ENCODE peak calls at places on chromosomes 6 and 20, in five cellular contexts. Y is astrocyte of the cerebellum, C is B cell, L is adrenal gland, K is GM20000. W is an unnamed sample.

GRCh38 chr6:80482056-80482455 is 375.6 kb downstream of the BCKDHB start:
- DNase-seq in Y (no peak), C (no peak), L (no peak), K (no peak), W (no peak)

GRCh38 chr6:219641-220198 is 72.6 kb upstream of the DUSP22 start:
- DNase-seq in Y (no peak), C (peak), L (peak), K (no peak), W (no peak)

GRCh38 chr6:108541843-108542795 is 18.6 kb upstream of the FOXO3 start:
- DNase-seq in Y (peak), C (peak), L (peak), K (peak), W (peak)

GRCh38 chr6:43798688-43799444 is 28.9 kb downstream of the VEGFA start:
- DNase-seq in Y (no peak), C (no peak), L (peak), K (peak), W (peak)

GRCh38 chr6:112906737-112907136 is 559.6 kb downstream of the RFPL4B start:
- DNase-seq in Y (peak), C (no peak), L (no peak), K (no peak), W (no peak)

GRCh38 chr20:48054051-48054450 is 268.8 kb upstream of the SULF2 start:
- DNase-seq in Y (no peak), C (no peak), L (no peak), K (no peak), W (no peak)

GRCh38 chr6:145732788-145733187 is 2.5 kb downstream of the EPM2A start:
- DNase-seq in Y (no peak), C (no peak), L (no peak), K (no peak), W (no peak)

GRCh38 chr6:22025468-22026159 is 271.2 kb downstream of the PRL start:
- DNase-seq in Y (peak), C (no peak), L (peak), K (peak), W (peak)

GRCh38 chr6:21653902-21654301 is 60.4 kb downstream of the SOX4 start:
- DNase-seq in Y (no peak), C (no peak), L (no peak), K (no peak), W (no peak)

DNA sequence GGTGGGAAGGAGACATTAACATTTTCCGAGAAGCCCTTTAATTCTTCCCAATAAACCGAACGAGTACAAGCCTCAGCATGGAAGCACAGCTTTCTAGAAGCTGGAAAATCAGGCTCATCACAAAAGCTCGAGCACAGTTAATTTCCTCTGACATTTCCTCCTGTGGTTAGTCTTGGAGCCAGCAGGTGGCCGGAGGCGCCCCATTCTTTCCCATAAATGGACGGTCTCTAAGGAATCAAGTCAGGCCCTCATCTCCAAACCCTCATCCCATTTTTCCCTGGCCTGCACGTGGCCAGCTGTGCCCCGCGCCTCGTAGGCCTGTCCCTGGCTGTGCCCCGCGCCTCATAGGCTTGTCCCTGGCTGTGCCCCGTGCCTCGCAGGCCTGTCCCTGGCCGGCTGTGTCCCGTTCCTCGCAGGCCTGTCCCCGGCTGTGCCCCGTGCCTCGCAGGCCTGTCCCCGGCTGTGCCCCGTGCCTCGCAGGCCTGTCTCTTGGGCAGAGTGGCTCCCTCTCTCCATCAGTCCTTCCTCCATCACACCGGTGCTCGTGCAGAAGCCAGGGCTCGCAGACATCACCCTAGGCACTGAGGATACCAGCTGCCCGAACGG is 19.7 kb upstream of the NTSR1 start:
- DNase-seq in Y (peak), C (no peak), L (no peak), K (no peak), W (no peak)
- TF ChIP-seq CTCF in Y (peak), C (no peak), L (no peak), K (no peak), W (no peak)

GRCh38 chr6:69162811-69163210 is 527.7 kb downstream of the ADGRB3 start:
- DNase-seq in Y (no peak), C (no peak), L (no peak), K (no peak), W (no peak)

DNA sequence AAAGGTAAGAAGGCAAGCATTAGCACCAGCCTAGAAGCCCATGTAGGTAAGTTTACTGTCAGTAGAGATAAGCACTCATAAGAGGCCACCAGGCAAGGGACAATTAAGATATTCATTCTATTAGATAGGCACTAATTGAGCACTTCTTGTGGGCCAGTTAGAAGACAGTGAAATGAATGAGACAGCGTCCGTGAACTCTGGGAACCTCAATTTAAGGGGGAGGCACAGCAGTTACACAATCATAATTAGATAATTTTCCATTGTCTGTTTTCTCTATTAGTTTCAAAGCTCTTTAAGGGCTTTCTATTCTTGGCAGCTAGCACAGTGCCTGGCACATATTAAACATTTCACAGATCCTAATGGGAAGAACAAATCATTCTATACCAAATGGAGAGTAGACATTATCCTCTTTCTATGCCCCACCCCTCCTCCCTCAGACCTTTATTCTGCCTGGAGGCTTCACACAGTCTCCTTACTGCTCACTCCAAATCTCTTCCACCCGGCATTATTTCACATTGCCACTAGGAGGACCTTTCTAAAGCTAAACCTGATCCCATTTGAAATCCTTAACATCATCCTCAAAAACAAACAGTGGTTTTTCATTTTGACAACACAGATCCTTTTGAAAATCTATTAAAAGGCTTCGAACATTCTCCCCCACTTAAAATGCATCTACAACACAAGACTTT is 529.6 kb downstream of the ADGRB3 start:
- DNase-seq in Y (no peak), C (no peak), L (no peak), K (no peak), W (no peak)
- TF ChIP-seq CTCF in Y (peak), C (no peak), L (peak), K (no peak), W (no peak)

DNA sequence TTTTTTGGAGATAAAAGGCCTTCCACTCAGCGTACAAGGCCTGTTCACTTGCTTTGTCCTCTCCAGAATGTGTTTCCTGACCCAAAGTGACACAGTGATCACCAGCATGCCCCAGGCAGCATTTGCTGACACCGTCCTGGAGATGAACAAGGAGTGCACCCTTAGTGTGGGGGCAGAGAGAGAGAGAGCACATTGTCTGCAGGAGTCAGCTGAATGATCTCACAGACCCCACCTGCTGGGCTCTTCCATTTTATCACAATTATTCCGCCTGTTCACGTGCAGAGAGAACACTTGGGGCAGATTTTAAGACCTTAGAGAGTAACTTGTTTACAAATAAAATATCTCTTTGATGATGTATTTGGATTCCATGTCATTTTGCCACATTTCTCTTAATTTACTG is 22.4 kb upstream of the MAS1L start:
- DNase-seq in Y (no peak), C (no peak), L (no peak), K (no peak), W (no peak)
- TF ChIP-seq CTCF in Y (no peak), C (no peak), L (no peak), K (no peak), W (no peak)

GRCh38 chr6:161139304-161139765 is 134.5 kb downstream of the AGPAT4 start:
- DNase-seq in Y (no peak), C (no peak), L (no peak), K (no peak), W (no peak)

GRCh38 chr6:161141173-161141572 is 132.7 kb downstream of the AGPAT4 start:
- DNase-seq in Y (no peak), C (no peak), L (no peak), K (no peak), W (no peak)

GRCh38 chr6:161138545-161139303 is 135.1 kb downstream of the AGPAT4 start:
- DNase-seq in Y (no peak), C (no peak), L (no peak), K (no peak), W (no peak)

GRCh38 chr6:161140554-161140875 is 133.3 kb downstream of the AGPAT4 start:
- DNase-seq in Y (no peak), C (no peak), L (no peak), K (no peak), W (no peak)

DNA sequence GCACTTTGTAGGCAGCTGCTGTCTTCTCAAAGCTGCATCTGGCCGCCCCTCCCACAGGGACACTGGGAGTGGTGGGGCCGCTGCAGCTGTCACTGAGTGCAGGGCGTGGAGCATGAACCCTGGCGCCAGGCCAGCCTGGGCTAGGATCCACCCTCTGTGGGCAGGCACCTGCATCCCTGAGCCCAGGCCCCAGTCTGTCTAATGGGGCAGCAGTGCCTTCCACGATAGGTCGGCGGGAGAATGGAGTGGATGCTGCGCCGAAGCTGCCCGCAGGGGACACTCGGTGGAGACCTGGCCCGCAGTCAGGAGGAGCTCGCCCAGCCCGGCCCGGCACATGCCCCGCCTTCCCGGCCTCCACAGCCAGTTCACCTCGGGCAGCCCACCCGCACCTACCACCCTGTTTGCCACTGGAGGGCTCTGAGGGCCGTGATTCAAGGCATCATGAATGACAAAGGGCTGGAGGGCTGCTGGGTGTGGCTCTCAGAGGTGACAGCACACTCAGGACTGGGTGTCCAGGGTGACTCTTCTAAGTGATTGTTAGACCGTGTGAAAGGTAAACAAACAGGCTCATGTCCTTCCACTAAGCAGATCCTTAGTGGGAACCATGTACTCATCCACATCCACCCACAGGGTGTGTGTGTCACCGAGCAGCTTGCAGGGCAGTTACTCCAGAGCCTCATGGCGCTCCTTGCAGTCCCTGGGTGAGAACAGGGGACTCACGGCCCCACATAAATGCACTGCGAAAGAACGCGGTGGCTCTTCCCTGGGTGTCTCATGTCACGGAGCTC is 133.9 kb downstream of the AGPAT4 start:
- DNase-seq in Y (no peak), C (no peak), L (peak), K (no peak), W (no peak)
- TF ChIP-seq CTCF in Y (no peak), C (no peak), L (peak), K (no peak), W (no peak)